ENCODE peak calls at places on chromosomes 11 and 22, in six cellular contexts. R is tibial nerve, F is sigmoid colon, U is adrenal gland, L is uterus, H is ovary. M is an unnamed sample. For H3K36me3, the result is how much of the 10 kb centered on the place peaks cover.

GRCh38 chr11:94993400-94993943 is 20.0 kb downstream of the KDM4D start:
- DNase-seq in R (no peak), F (no peak), U (no peak), L (no peak), H (no peak), M (no peak)

GRCh38 chr22:42868751-42869251 is 11.7 kb upstream of the ARFGAP3 start:
- DNase-seq in R (no peak), F (peak), U (peak), L (no peak), H (peak), M (peak)

GRCh38 chr22:39090426-39091064 is 6.5 kb upstream of the APOBEC3H start:
- DNase-seq in R (no peak), F (no peak), U (no peak), L (no peak), H (no peak), M (peak)

GRCh38 chr22:49269928-49270327 is 557.7 kb downstream of the BRD1 start:
- DNase-seq in R (no peak), F (no peak), U (no peak), L (no peak), H (no peak), M (no peak)

GRCh38 chr11:41050791-41051190 is 408.7 kb downstream of the LRRC4C start:
- DNase-seq in R (no peak), F (no peak), U (no peak), L (no peak), H (no peak), M (no peak)

GRCh38 chr11:19705936-19706335 is 6.7 kb upstream of the NAV2 start:
- DNase-seq in R (no peak), F (no peak), U (no peak), L (no peak), H (no peak), M (no peak)

GRCh38 chr11:1820463-1821325 is 14.1 kb upstream of the SYT8 start:
- DNase-seq in R (no peak), F (no peak), U (no peak), L (no peak), H (no peak), M (no peak)

GRCh38 chr11:68831124-68831523 is 10.6 kb downstream of the CPT1A start:
- DNase-seq in R (no peak), F (no peak), U (no peak), L (no peak), H (no peak), M (no peak)

GRCh38 chr11:102226702-102227101 is 90.6 kb upstream of the BIRC3 start:
- DNase-seq in R (no peak), F (no peak), U (peak), L (no peak), H (no peak), M (no peak)

GRCh38 chr11:112222303-112222702 is 3.9 kb upstream of the PTS start:
- DNase-seq in R (no peak), F (no peak), U (no peak), L (no peak), H (no peak), M (no peak)

GRCh38 chr11:40130427-40130826 is 1329.0 kb downstream of the LRRC4C start:
- DNase-seq in R (no peak), F (no peak), U (no peak), L (no peak), H (no peak), M (no peak)

GRCh38 chr22:36220457-36220921 is 18.8 kb downstream of the APOL2 start:
- DNase-seq in R (peak), F (peak), U (no peak), L (peak), H (no peak), M (peak)

GRCh38 chr11:44784784-44785183 is 58.0 kb downstream of the TSPAN18 start:
- DNase-seq in R (no peak), F (no peak), U (no peak), L (no peak), H (no peak), M (no peak)

GRCh38 chr11:39910087-39910486 is 1549.4 kb downstream of the LRRC4C start:
- DNase-seq in R (no peak), F (no peak), U (no peak), L (no peak), H (no peak), M (no peak)

GRCh38 chr11:45704635-45705034 is 39.2 kb upstream of the CHST1 start:
- DNase-seq in R (no peak), F (no peak), U (no peak), L (no peak), H (no peak), M (no peak)

GRCh38 chr11:44632466-44633123 is 67.1 kb downstream of the CD82 start:
- DNase-seq in R (no peak), F (peak), U (peak), L (no peak), H (peak), M (no peak)

DNA sequence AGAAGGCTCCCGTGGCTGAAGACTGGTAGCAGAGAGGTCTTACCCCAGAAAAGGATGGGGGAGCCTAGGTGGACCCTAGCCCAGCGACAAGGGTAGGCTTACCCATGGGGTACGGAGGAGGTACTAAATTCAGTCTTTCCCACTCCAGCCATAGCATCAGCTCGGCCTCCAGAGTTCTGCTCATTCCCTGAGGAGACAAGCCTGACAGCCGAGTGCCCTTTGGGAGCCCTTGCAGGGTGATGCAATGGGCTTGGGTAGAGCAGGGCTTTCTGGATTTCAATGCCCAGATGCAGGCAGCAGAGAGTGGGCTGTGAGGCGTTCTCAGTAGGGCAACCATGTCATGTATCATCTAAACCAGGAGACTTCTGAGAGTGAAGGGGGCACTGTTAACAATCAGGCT is 124.7 kb downstream of the MICAL2 start:
- DNase-seq in R (no peak), F (no peak), U (no peak), L (no peak), H (no peak), M (no peak)
- H3K36me3 ChIP-seq in R (under half), F (under half), U (under half), L (under half), H (under half), M (under half)

GRCh38 chr11:71466358-71466757 is 13.4 kb downstream of the NADSYN1 start:
- DNase-seq in R (no peak), F (peak), U (peak), L (no peak), H (no peak), M (no peak)
- TF ChIP-seq POLR2A in R (no peak), F (no peak), U (no peak), L (no peak), H (no peak), M (no peak)

GRCh38 chr11:108148549-108148948 is 27.2 kb downstream of the ACAT1 start:
- DNase-seq in R (no peak), F (no peak), U (peak), L (no peak), H (no peak), M (no peak)
- H3K36me3 ChIP-seq in R (under half), F (under half), U (half or more), L (under half), H (under half), M (under half)

GRCh38 chr11:110093407-110094297 is 460 bp downstream of the ZC3H12C start:
- DNase-seq in R (peak), F (peak), U (peak), L (peak), H (peak), M (no peak)

GRCh38 chr11:110091995-110092576 is 1.1 kb upstream of the ZC3H12C start:
- DNase-seq in R (no peak), F (no peak), U (peak), L (peak), H (no peak), M (no peak)

GRCh38 chr11:110090466-110091026 is 2.6 kb upstream of the ZC3H12C start:
- DNase-seq in R (no peak), F (no peak), U (no peak), L (no peak), H (no peak), M (no peak)

GRCh38 chr11:110094298-110095073 is 1.3 kb downstream of the ZC3H12C start:
- DNase-seq in R (no peak), F (no peak), U (no peak), L (no peak), H (no peak), M (no peak)

GRCh38 chr11:110092577-110093406 is at the start of gene ZC3H12C:
- DNase-seq in R (peak), F (peak), U (peak), L (peak), H (peak), M (peak)
- TF ChIP-seq POLR2A in R (peak), F (no peak), U (peak), L (no peak), H (peak), M (peak)